ENCODE peak calls at places on chromosomes 12 and 14, in five cellular contexts. I is skeletal muscle cell, A is A549, N is psoas muscle, J is heart right ventricle. C is an unnamed sample.

GRCh38 chr12:30694412-30694955 is 1.2 kb downstream of the IPO8 start:
- DNase-seq in A (peak; percentile 7), I (no peak), J (no peak), N (no peak), C (no peak)

GRCh38 chr12:7162691-7163114 is 26.8 kb upstream of the PEX5 start:
- DNase-seq in I (no peak), J (no peak), N (no peak), A (peak; percentile 56), C (no peak)

GRCh38 chr14:103527408-103528157 is 1.4 kb upstream of the TRMT61A start:
- DNase-seq in A (no peak), J (peak; percentile 19), N (no peak), I (no peak), C (no peak)

GRCh38 chr14:92690171-92691011 is 58.0 kb downstream of the LGMN start:
- DNase-seq in N (no peak), A (peak; percentile 76), I (peak; percentile 22), J (no peak), C (no peak)

GRCh38 chr12:124727244-124727673 is 136.4 kb downstream of the SCARB1 start:
- DNase-seq in A (no peak), N (peak; percentile 88), I (no peak), J (peak; percentile 62), C (peak; percentile 96)

GRCh38 chr12:29519585-29520182 is 22.2 kb upstream of the OVCH1 start:
- DNase-seq in N (no peak), I (peak; percentile 4), J (no peak), A (peak; percentile 60), C (no peak)

GRCh38 chr12:94679554-94679953 is 29.2 kb upstream of the TMCC3 start:
- DNase-seq in N (no peak), I (no peak), J (no peak), A (no peak), C (no peak)

GRCh38 chr14:21022686-21023085 is 2.2 kb downstream of the NDRG2 start:
- DNase-seq in A (no peak), N (no peak), I (no peak), J (no peak), C (no peak)

GRCh38 chr14:58873228-58873953 is 235.6 kb downstream of the DACT1 start:
- DNase-seq in N (no peak), J (no peak), I (no peak), A (no peak), C (no peak)

GRCh38 chr12:57872362-57872761 is 25.8 kb upstream of the CTDSP2 start:
- DNase-seq in N (no peak), J (no peak), I (no peak), A (no peak), C (no peak)

GRCh38 chr14:21068521-21069387 is 1.4 kb upstream of the ARHGEF40 start:
- DNase-seq in A (peak; percentile 53), N (peak; percentile 76), I (no peak), J (peak; percentile 38), C (peak; percentile 88)

GRCh38 chr14:76977793-76978730 is 50.4 kb downstream of the IRF2BPL start:
- DNase-seq in A (no peak), J (peak; percentile 41), I (peak; percentile 34), N (peak; percentile 69), C (peak; percentile 73)

GRCh38 chr12:80625901-80626300 is 81.5 kb upstream of the MYF6 start:
- DNase-seq in N (no peak), A (no peak), J (no peak), I (no peak), C (no peak)

GRCh38 chr14:36582011-36582873 is at the start of gene NKX2-8:
- DNase-seq in I (no peak), A (peak; percentile 41), N (no peak), J (no peak), C (no peak)
- H3K4me3 ChIP-seq in I (peak within 1 kb of the TSS; percentile 44), A (peak within 1 kb of the TSS; percentile 74), N (peak within 1 kb of the TSS; percentile 63), J (no peak within 1 kb of the TSS), C (peak within 1 kb of the TSS; percentile 21)

DNA sequence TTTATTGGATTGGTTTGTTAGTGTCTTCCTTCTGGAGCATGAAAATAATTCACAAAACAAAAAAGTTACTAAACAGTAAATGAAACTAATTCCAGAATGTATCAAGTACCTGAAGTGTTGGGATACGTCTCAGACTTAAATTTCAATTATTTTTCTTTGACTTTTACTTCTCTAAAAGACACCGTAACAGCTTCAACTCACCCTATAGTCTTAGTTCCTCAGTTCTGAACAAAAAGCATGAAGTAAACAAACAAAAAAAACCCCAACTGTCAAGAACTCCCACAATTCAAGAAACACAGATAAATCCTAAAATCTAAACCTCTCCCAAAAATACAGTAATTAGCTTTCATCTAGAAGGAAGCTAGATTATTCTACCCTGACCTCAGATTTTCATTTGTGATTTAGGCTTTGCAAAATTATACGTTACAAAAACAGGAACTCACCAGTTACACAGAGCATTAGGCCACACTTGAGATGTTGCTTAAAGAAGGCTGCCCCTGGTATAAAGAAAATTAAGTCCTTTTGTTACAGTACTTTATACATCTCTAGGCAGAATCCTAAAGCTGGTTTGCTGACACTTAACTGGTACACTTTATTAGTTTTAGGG is 10.2 kb downstream of the HEATR5A start:
- DNase-seq in N (no peak), J (no peak), I (no peak), A (no peak), C (no peak)
- H3K4me3 ChIP-seq in N (no peak overlapping the region), J (no peak overlapping the region), I (no peak overlapping the region), A (no peak overlapping the region), C (no peak overlapping the region)

GRCh38 chr14:52683985-52684520 is 11.3 kb downstream of the ERO1A start:
- DNase-seq in J (no peak), A (peak; percentile 44), I (no peak), N (no peak), C (no peak)
- H3K4me3 ChIP-seq in J (no peak overlapping the region), A (no peak overlapping the region), I (no peak overlapping the region), N (no peak overlapping the region), C (no peak overlapping the region)

DNA sequence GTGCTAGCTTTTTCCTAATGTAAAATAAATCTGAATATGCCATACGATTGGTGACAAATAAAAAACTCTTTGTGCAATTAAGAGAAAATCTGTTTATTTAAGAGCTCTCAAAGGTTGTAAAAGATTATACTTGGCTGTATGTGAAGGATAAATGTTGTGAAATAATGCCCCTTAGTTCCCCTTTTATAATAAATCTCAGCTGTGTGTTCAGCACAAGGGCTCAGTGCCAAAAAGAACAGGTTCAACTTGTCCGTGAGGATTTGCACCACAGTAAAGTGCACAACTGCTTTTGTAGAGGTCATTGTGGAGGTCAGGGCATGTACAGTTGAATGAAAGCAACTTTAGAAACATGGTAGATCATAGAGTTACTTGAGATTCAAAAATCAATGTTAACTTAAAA is 118.6 kb downstream of the TRMT5 start:
- DNase-seq in A (no peak), N (no peak), I (peak; percentile 52), J (no peak), C (no peak)
- H3K4me3 ChIP-seq in A (no peak overlapping the region), N (peak overlapping the region; percentile 20), I (no peak overlapping the region), J (no peak overlapping the region), C (no peak overlapping the region)

DNA sequence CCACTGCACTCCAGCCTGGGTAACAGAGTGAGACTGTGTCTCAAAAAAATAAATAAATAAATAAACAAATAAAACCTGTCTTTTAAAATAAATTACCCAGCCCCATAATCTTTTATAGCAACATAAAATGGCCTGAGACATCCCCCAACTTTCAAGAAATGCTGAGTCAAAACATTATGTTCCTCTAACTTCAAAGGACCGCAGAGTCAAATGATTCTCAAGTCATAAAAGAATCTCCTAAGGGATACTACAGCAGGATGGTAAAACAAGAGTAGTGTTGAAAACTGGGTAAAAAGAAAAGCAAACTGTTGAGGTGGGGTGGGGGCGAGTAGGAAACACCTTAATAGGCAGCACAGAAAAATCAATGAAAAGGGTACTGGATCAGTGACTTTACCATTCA is 9.5 kb downstream of the BLTP3B start:
- DNase-seq in J (no peak), N (no peak), A (no peak), I (no peak), C (no peak)
- H3K4me3 ChIP-seq in J (no peak overlapping the region), N (no peak overlapping the region), A (no peak overlapping the region), I (no peak overlapping the region), C (no peak overlapping the region)

C was measured in lower leg skin.